ENCODE peak calls at places on chromosomes 3 and 15, in five cellular contexts. Q, N, K, T and I are unnamed samples.

GRCh38 chr15:52419494-52419893 is 109.2 kb downstream of the MYO5A start:
- DNase-seq in Q (no peak), N (no peak), K (no peak), T (no peak), I (no peak)

GRCh38 chr3:15511156-15511555 is 10.3 kb downstream of the COLQ start:
- DNase-seq in Q (no peak), N (no peak), K (no peak), T (no peak), I (no peak)

GRCh38 chr3:112653881-112654300 is 12.9 kb upstream of the CCDC80 start:
- DNase-seq in Q (peak), N (peak), K (no peak), T (no peak), I (no peak)

GRCh38 chr3:66401578-66402382 is 99.0 kb downstream of the LRIG1 start:
- DNase-seq in Q (no peak), N (no peak), K (no peak), T (no peak), I (no peak)

GRCh38 chr3:69541059-69541471 is 155.2 kb upstream of the FRMD4B start:
- DNase-seq in Q (no peak), N (no peak), K (no peak), T (peak), I (no peak)

GRCh38 chr3:86969500-86970189 is 21.3 kb downstream of the VGLL3 start:
- DNase-seq in Q (no peak), N (no peak), K (peak), T (peak), I (no peak)

GRCh38 chr15:40421246-40422157 is 15.9 kb downstream of the IVD start:
- DNase-seq in Q (peak), N (no peak), K (peak), T (peak), I (no peak)

GRCh38 chr3:165643433-165643824 is 193.8 kb downstream of the BCHE start:
- DNase-seq in Q (peak), N (no peak), K (no peak), T (no peak), I (no peak)

GRCh38 chr15:36465304-36465703 is 114.1 kb upstream of the CDIN1 start:
- DNase-seq in Q (no peak), N (no peak), K (no peak), T (no peak), I (no peak)

GRCh38 chr15:39144613-39145012 is 436.3 kb upstream of the THBS1 start:
- DNase-seq in Q (no peak), N (no peak), K (no peak), T (no peak), I (no peak)

GRCh38 chr15:98889930-98890695 is 117.5 kb downstream of the PGPEP1L start:
- DNase-seq in Q (peak), N (no peak), K (no peak), T (no peak), I (no peak)

GRCh38 chr3:57958642-57959406 is 49.4 kb upstream of the FLNB start:
- DNase-seq in Q (no peak), N (no peak), K (no peak), T (no peak), I (no peak)